ENCODE peak calls at places on chromosomes 5 and 9, in seven cellular contexts. E, H, B, N, R, O and Z are unnamed samples.
A peak's percentile ranks its signal among the peaks of the same experiment; 100 is the strongest.

GRCh38 chr5:72408602-72409001 is 88.4 kb downstream of the PTCD2 start:
- DNase-seq in O (no peak), N (no peak), H (no peak), E (no peak), R (no peak), B (no peak), Z (no peak)

GRCh38 chr5:65776707-65777141 is 54.7 kb downstream of the NLN start:
- DNase-seq in N (no peak), B (no peak), R (no peak), E (no peak), H (no peak), O (no peak), Z (no peak)

GRCh38 chr9:6080154-6080716 is 64.8 kb upstream of the RANBP6 start:
- DNase-seq in B (peak; percentile 93), O (peak; percentile 86), H (peak; percentile 87), R (peak; percentile 45), E (peak; percentile 91), N (peak; percentile 63), Z (peak; percentile 81)

GRCh38 chr9:112841261-112841660 is 49.4 kb downstream of the SLC46A2 start:
- DNase-seq in R (no peak), B (no peak), N (no peak), O (no peak), H (no peak), E (no peak), Z (no peak)

GRCh38 chr5:177453852-177454396 is 7.3 kb downstream of the PRR7 start:
- DNase-seq in O (no peak), H (peak; percentile 62), B (no peak), R (no peak), E (no peak), N (no peak), Z (no peak)

GRCh38 chr9:27679338-27679737 is 106.1 kb upstream of the C9orf72 start:
- DNase-seq in B (no peak), O (no peak), R (no peak), N (no peak), H (no peak), E (no peak), Z (no peak)

GRCh38 chr5:35345222-35345621 is 114.9 kb upstream of the PRLR start:
- DNase-seq in H (no peak), N (no peak), E (no peak), R (no peak), O (no peak), B (peak; percentile 10), Z (no peak)

GRCh38 chr5:173325091-173325698 is 3.0 kb downstream of the STC2 start:
- DNase-seq in O (no peak), H (no peak), R (no peak), B (no peak), N (no peak), E (no peak), Z (no peak)

GRCh38 chr5:10655686-10656075 is 91.8 kb downstream of the ANKRD33B start:
- DNase-seq in B (no peak), E (no peak), R (no peak), H (no peak), N (no peak), O (no peak), Z (no peak)

GRCh38 chr9:135693265-135693664 is 6.0 kb downstream of the SOHLH1 start:
- DNase-seq in H (no peak), R (no peak), N (no peak), O (no peak), B (no peak), E (no peak), Z (no peak)

GRCh38 chr5:123209163-123210013 is 120.3 kb downstream of the PRDM6 start:
- DNase-seq in B (peak; percentile 84), O (no peak), E (no peak), R (no peak), H (no peak), N (peak; percentile 79), Z (no peak)

GRCh38 chr9:4320021-4320420 is 20.2 kb upstream of the GLIS3 start:
- DNase-seq in R (no peak), O (no peak), E (no peak), H (no peak), B (no peak), N (no peak), Z (no peak)

GRCh38 chr9:134910146-134910545 is 7.6 kb downstream of the FCN1 start:
- DNase-seq in R (no peak), N (no peak), E (no peak), H (no peak), O (no peak), B (no peak), Z (no peak)

GRCh38 chr5:1830571-1831228 is 29.5 kb downstream of the NDUFS6 start:
- DNase-seq in B (no peak), E (no peak), O (no peak), H (no peak), N (no peak), R (no peak), Z (no peak)

GRCh38 chr9:5612187-5612535 is 16.7 kb upstream of the RIC1 start:
- DNase-seq in B (no peak), E (no peak), O (no peak), R (no peak), N (no peak), H (no peak), Z (no peak)

GRCh38 chr5:138655530-138656245 is 80.5 kb upstream of the HSPA9 start:
- DNase-seq in O (no peak), B (no peak), R (no peak), N (no peak), H (no peak), E (no peak), Z (peak; percentile 38)

GRCh38 chr5:34538026-34538672 is 118.0 kb upstream of the RAI14 start:
- DNase-seq in N (no peak), E (no peak), B (no peak), H (no peak), R (no peak), O (no peak), Z (no peak)

GRCh38 chr5:131810510-131811249 is 13.9 kb upstream of the FNIP1 start:
- DNase-seq in R (no peak), H (no peak), N (no peak), E (no peak), B (peak; percentile 11), O (no peak), Z (no peak)

DNA sequence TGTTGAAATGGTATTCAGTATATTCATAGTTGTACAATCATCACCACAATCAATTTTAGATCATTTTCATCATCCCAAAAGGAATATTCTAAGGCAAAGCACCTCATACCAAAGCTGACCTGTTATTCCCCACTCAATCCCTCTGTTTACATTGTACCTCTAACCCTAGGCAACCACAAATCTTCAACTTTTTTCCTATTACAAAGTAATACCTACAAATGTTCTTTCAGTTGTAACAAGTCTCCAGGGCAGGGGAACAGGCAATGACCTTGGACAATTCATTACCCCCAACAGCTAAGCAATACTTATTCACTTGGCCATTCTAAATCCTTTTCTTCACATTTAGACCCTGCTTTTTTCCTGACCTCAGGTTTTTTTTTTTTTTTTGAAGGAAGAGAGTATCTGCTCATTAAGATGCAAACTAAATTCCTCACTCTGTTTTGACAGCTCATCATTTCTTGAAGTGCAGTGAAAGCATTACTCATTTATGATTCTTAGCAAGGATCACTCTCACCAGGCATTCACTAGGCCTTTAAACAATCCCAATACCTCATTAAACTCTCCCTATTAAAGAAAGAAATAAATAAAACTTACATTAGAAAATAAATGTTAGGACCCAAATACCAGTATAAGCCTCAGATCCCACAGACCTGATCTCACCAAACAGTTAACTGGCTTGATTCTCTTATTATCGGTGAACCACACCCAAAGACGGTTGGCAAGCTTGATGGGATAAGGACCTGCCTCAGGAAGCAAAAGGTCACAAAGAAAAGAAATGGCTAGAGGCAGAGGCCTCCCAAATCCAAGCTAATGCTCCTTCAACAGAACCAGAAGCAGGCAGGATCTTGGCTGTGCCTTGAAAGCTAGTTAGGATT is 15.3 kb downstream of the MTMR12 start:
- DNase-seq in H (no peak), R (no peak), E (no peak), O (no peak), N (no peak), B (no peak), Z (no peak)
- H3K9me3 ChIP-seq in H (no peaks in the 10 kb centered on the region), R (no peaks in the 10 kb centered on the region), E (no peaks in the 10 kb centered on the region), O (no peaks in the 10 kb centered on the region), N (no peaks in the 10 kb centered on the region), B (no peaks in the 10 kb centered on the region), Z (no peaks in the 10 kb centered on the region)

GRCh38 chr9:109002141-109002540 is 11.2 kb downstream of the CTNNAL1 start:
- DNase-seq in O (no peak), N (no peak), H (no peak), B (no peak), E (no peak), R (no peak), Z (no peak)
- H3K9me3 ChIP-seq in O (peaks cover 10% of the 10 kb centered on the region), N (peaks cover 6% of the 10 kb centered on the region), H (no peaks in the 10 kb centered on the region), B (peaks cover 13% of the 10 kb centered on the region), E (no peaks in the 10 kb centered on the region), R (peaks cover 19% of the 10 kb centered on the region), Z (peaks cover 13% of the 10 kb centered on the region)

GRCh38 chr9:96038271-96038670 is 162.8 kb downstream of the ERCC6L2 start:
- DNase-seq in B (no peak), E (no peak), O (no peak), N (no peak), H (no peak), R (no peak), Z (no peak)

GRCh38 chr9:96031366-96031824 is 155.9 kb downstream of the ERCC6L2 start:
- DNase-seq in N (no peak), H (peak; percentile 52), E (peak; percentile 82), O (no peak), R (no peak), B (peak; percentile 82), Z (peak; percentile 35)

GRCh38 chr9:96031962-96032534 is 156.6 kb downstream of the ERCC6L2 start:
- DNase-seq in E (no peak), B (no peak), O (no peak), N (no peak), R (no peak), H (no peak), Z (no peak)

GRCh38 chr9:96033896-96034295 is 158.4 kb downstream of the ERCC6L2 start:
- DNase-seq in N (no peak), O (no peak), R (no peak), H (no peak), B (no peak), E (no peak), Z (no peak)

DNA sequence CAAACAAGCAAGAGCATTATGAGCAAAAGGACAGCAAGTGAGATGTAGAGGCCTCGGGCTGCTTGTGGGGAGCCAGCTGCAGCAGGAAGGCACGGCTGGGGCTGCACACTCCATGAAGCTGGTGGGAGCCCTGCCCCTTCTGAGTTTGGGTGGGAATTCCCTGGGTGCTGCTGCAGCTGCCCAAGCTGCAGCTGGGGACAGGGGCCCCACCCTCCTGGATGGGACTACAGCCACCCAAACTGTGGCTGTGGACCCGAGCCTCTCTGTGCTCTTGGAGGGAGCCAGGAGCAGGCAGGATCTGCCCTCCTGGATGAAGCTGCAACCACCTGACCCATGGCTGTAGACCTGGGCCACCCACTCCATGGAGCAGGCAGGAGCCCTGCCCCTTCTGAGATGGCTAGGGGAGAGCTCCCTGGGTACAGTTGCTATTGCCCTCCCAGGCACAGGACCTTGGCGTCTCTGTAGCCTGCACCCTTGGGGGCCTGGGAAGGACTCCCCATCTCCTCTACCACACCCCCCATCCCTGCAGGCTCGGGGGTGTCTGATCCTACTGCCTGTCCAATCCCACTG is 159.1 kb downstream of the ERCC6L2 start:
- DNase-seq in H (no peak), B (no peak), E (no peak), N (no peak), O (no peak), R (no peak), Z (no peak)
- H3K9me3 ChIP-seq in H (no peaks in the 10 kb centered on the region), B (peaks cover 24% of the 10 kb centered on the region), E (peaks cover 5% of the 10 kb centered on the region), N (peaks cover 25% of the 10 kb centered on the region), O (no peaks in the 10 kb centered on the region), R (no peaks in the 10 kb centered on the region), Z (peaks cover 13% of the 10 kb centered on the region)

DNA sequence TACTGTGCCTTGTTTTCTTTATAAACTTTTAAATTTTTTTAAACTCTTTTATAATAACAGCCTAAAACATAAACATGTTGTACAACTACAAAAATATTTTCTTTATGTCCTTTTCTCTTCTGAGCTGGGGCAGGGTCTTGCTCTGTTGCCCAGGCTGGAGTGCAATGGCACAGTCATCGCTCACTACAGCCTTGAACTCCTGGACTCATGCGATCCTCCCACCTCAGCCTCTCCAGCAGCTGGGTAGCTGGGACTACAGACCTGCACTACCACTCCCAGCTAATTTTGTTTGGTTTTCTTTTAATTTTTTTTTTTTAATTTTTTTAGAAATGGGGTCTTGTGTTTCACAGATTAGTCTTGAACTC is 31.5 kb downstream of the TTC1 start:
- DNase-seq in E (no peak), N (no peak), B (no peak), H (no peak), R (no peak), O (no peak), Z (no peak)
- H3K9me3 ChIP-seq in E (no peaks in the 10 kb centered on the region), N (no peaks in the 10 kb centered on the region), B (no peaks in the 10 kb centered on the region), H (no peaks in the 10 kb centered on the region), R (no peaks in the 10 kb centered on the region), O (no peaks in the 10 kb centered on the region), Z (no peaks in the 10 kb centered on the region)